ENCODE peak calls at places on chromosome 21, in ten cellular contexts. One of them, this sample, is unnamed.

GRCh38 chr21:25776440-25776839 is 41.7 kb downstream of the GABPA start:
- DNase-seq in right atrium auricular region: no peak
- DNase-seq in NCI-H1105 treated with DMSO at 0.1 percent for 48 hours: no peak
- DNase-seq in ELR: no peak
- DNase-seq in activated T-cell treated with anti-CD3 and anti-CD28 coated beads for 1 hour: no peak
- DNase-seq in esophagus squamous epithelium: no peak
- DNase-seq in amniotic stem cell: no peak
- DNase-seq in coronary artery: no peak
- DNase-seq in activated T-helper 9 cell treated with anti-CD3 and anti-CD28 coated beads, Interleukin-2, amount 50 U/mL, for 16 hours: no peak
- DNase-seq in activated CD4-positive, CD25-positive, alpha-beta regulatory T cell treated with anti-CD3 and anti-CD28 coated beads, Interleukin-2, amount 50 U/mL, for 16 hours: no peak
- DNase-seq in this sample: peak

GRCh38 chr21:42509239-42509638 is 4.4 kb upstream of the SLC37A1 start:
- DNase-seq in right atrium auricular region: peak
- DNase-seq in NCI-H1105 treated with DMSO at 0.1 percent for 48 hours: no peak
- DNase-seq in ELR: no peak
- DNase-seq in activated T-cell treated with anti-CD3 and anti-CD28 coated beads for 1 hour: no peak
- DNase-seq in esophagus squamous epithelium: no peak
- DNase-seq in amniotic stem cell: no peak
- DNase-seq in coronary artery: no peak
- DNase-seq in activated T-helper 9 cell treated with anti-CD3 and anti-CD28 coated beads, Interleukin-2, amount 50 U/mL, for 16 hours: no peak
- DNase-seq in activated CD4-positive, CD25-positive, alpha-beta regulatory T cell treated with anti-CD3 and anti-CD28 coated beads, Interleukin-2, amount 50 U/mL, for 16 hours: no peak
- DNase-seq in this sample: no peak

GRCh38 chr21:24895885-24896734 is 711.2 kb downstream of the MRPL39 start:
- DNase-seq in right atrium auricular region: no peak
- DNase-seq in NCI-H1105 treated with DMSO at 0.1 percent for 48 hours: peak
- DNase-seq in ELR: peak
- DNase-seq in activated T-cell treated with anti-CD3 and anti-CD28 coated beads for 1 hour: no peak
- DNase-seq in esophagus squamous epithelium: no peak
- DNase-seq in amniotic stem cell: no peak
- DNase-seq in coronary artery: no peak
- DNase-seq in activated T-helper 9 cell treated with anti-CD3 and anti-CD28 coated beads, Interleukin-2, amount 50 U/mL, for 16 hours: no peak
- DNase-seq in activated CD4-positive, CD25-positive, alpha-beta regulatory T cell treated with anti-CD3 and anti-CD28 coated beads, Interleukin-2, amount 50 U/mL, for 16 hours: no peak
- DNase-seq in this sample: peak

GRCh38 chr21:44364151-44365053 is 11.0 kb downstream of the TRPM2 start:
- DNase-seq in right atrium auricular region: no peak
- DNase-seq in NCI-H1105 treated with DMSO at 0.1 percent for 48 hours: no peak
- DNase-seq in ELR: no peak
- DNase-seq in activated T-cell treated with anti-CD3 and anti-CD28 coated beads for 1 hour: no peak
- DNase-seq in esophagus squamous epithelium: no peak
- DNase-seq in amniotic stem cell: no peak
- DNase-seq in coronary artery: peak
- DNase-seq in activated T-helper 9 cell treated with anti-CD3 and anti-CD28 coated beads, Interleukin-2, amount 50 U/mL, for 16 hours: no peak
- DNase-seq in activated CD4-positive, CD25-positive, alpha-beta regulatory T cell treated with anti-CD3 and anti-CD28 coated beads, Interleukin-2, amount 50 U/mL, for 16 hours: no peak
- DNase-seq in this sample: no peak

GRCh38 chr21:24969068-24969467 is 638.2 kb downstream of the MRPL39 start:
- DNase-seq in right atrium auricular region: no peak
- DNase-seq in NCI-H1105 treated with DMSO at 0.1 percent for 48 hours: no peak
- DNase-seq in ELR: no peak
- DNase-seq in activated T-cell treated with anti-CD3 and anti-CD28 coated beads for 1 hour: no peak
- DNase-seq in esophagus squamous epithelium: no peak
- DNase-seq in amniotic stem cell: no peak
- DNase-seq in coronary artery: no peak
- DNase-seq in activated T-helper 9 cell treated with anti-CD3 and anti-CD28 coated beads, Interleukin-2, amount 50 U/mL, for 16 hours: no peak
- DNase-seq in activated CD4-positive, CD25-positive, alpha-beta regulatory T cell treated with anti-CD3 and anti-CD28 coated beads, Interleukin-2, amount 50 U/mL, for 16 hours: no peak
- DNase-seq in this sample: no peak

GRCh38 chr21:42745511-42746239 is 92.3 kb downstream of the PDE9A start:
- DNase-seq in right atrium auricular region: no peak
- DNase-seq in NCI-H1105 treated with DMSO at 0.1 percent for 48 hours: no peak
- DNase-seq in ELR: no peak
- DNase-seq in activated T-cell treated with anti-CD3 and anti-CD28 coated beads for 1 hour: no peak
- DNase-seq in esophagus squamous epithelium: no peak
- DNase-seq in amniotic stem cell: no peak
- DNase-seq in coronary artery: no peak
- DNase-seq in activated T-helper 9 cell treated with anti-CD3 and anti-CD28 coated beads, Interleukin-2, amount 50 U/mL, for 16 hours: no peak
- DNase-seq in activated CD4-positive, CD25-positive, alpha-beta regulatory T cell treated with anti-CD3 and anti-CD28 coated beads, Interleukin-2, amount 50 U/mL, for 16 hours: no peak
- DNase-seq in this sample: no peak

GRCh38 chr21:27164208-27165172 is 197.6 kb upstream of the ADAMTS5 start:
- DNase-seq in right atrium auricular region: no peak
- DNase-seq in NCI-H1105 treated with DMSO at 0.1 percent for 48 hours: no peak
- DNase-seq in ELR: no peak
- DNase-seq in activated T-cell treated with anti-CD3 and anti-CD28 coated beads for 1 hour: no peak
- DNase-seq in esophagus squamous epithelium: no peak
- DNase-seq in amniotic stem cell: no peak
- DNase-seq in coronary artery: no peak
- DNase-seq in activated T-helper 9 cell treated with anti-CD3 and anti-CD28 coated beads, Interleukin-2, amount 50 U/mL, for 16 hours: no peak
- DNase-seq in activated CD4-positive, CD25-positive, alpha-beta regulatory T cell treated with anti-CD3 and anti-CD28 coated beads, Interleukin-2, amount 50 U/mL, for 16 hours: no peak
- DNase-seq in this sample: no peak

GRCh38 chr21:35336534-35336933 is 287.4 kb upstream of the RUNX1 start:
- DNase-seq in right atrium auricular region: no peak
- DNase-seq in NCI-H1105 treated with DMSO at 0.1 percent for 48 hours: no peak
- DNase-seq in ELR: no peak
- DNase-seq in activated T-cell treated with anti-CD3 and anti-CD28 coated beads for 1 hour: no peak
- DNase-seq in esophagus squamous epithelium: no peak
- DNase-seq in amniotic stem cell: no peak
- DNase-seq in coronary artery: no peak
- DNase-seq in activated T-helper 9 cell treated with anti-CD3 and anti-CD28 coated beads, Interleukin-2, amount 50 U/mL, for 16 hours: no peak
- DNase-seq in activated CD4-positive, CD25-positive, alpha-beta regulatory T cell treated with anti-CD3 and anti-CD28 coated beads, Interleukin-2, amount 50 U/mL, for 16 hours: no peak
- DNase-seq in this sample: no peak

GRCh38 chr21:39263372-39263771 is 50.1 kb downstream of the BRWD1 start:
- DNase-seq in right atrium auricular region: no peak
- DNase-seq in NCI-H1105 treated with DMSO at 0.1 percent for 48 hours: no peak
- DNase-seq in ELR: peak
- DNase-seq in activated T-cell treated with anti-CD3 and anti-CD28 coated beads for 1 hour: no peak
- DNase-seq in esophagus squamous epithelium: no peak
- DNase-seq in amniotic stem cell: no peak
- DNase-seq in coronary artery: no peak
- DNase-seq in activated T-helper 9 cell treated with anti-CD3 and anti-CD28 coated beads, Interleukin-2, amount 50 U/mL, for 16 hours: no peak
- DNase-seq in activated CD4-positive, CD25-positive, alpha-beta regulatory T cell treated with anti-CD3 and anti-CD28 coated beads, Interleukin-2, amount 50 U/mL, for 16 hours: no peak
- DNase-seq in this sample: no peak

GRCh38 chr21:41709965-41710822 is 56.7 kb downstream of the RIPK4 start:
- DNase-seq in right atrium auricular region: no peak
- DNase-seq in NCI-H1105 treated with DMSO at 0.1 percent for 48 hours: no peak
- DNase-seq in ELR: peak
- DNase-seq in activated T-cell treated with anti-CD3 and anti-CD28 coated beads for 1 hour: no peak
- DNase-seq in esophagus squamous epithelium: no peak
- DNase-seq in amniotic stem cell: no peak
- DNase-seq in coronary artery: no peak
- DNase-seq in activated T-helper 9 cell treated with anti-CD3 and anti-CD28 coated beads, Interleukin-2, amount 50 U/mL, for 16 hours: no peak
- DNase-seq in activated CD4-positive, CD25-positive, alpha-beta regulatory T cell treated with anti-CD3 and anti-CD28 coated beads, Interleukin-2, amount 50 U/mL, for 16 hours: no peak
- DNase-seq in this sample: no peak

GRCh38 chr21:34579411-34579810 is 35.5 kb downstream of the RCAN1 start:
- DNase-seq in right atrium auricular region: no peak
- DNase-seq in NCI-H1105 treated with DMSO at 0.1 percent for 48 hours: no peak
- DNase-seq in ELR: peak
- DNase-seq in activated T-cell treated with anti-CD3 and anti-CD28 coated beads for 1 hour: no peak
- DNase-seq in esophagus squamous epithelium: no peak
- DNase-seq in amniotic stem cell: no peak
- DNase-seq in coronary artery: no peak
- DNase-seq in activated T-helper 9 cell treated with anti-CD3 and anti-CD28 coated beads, Interleukin-2, amount 50 U/mL, for 16 hours: no peak
- DNase-seq in activated CD4-positive, CD25-positive, alpha-beta regulatory T cell treated with anti-CD3 and anti-CD28 coated beads, Interleukin-2, amount 50 U/mL, for 16 hours: no peak
- DNase-seq in this sample: no peak

GRCh38 chr21:38027901-38028300 is 111.6 kb upstream of the KCNJ6 start:
- DNase-seq in right atrium auricular region: no peak
- DNase-seq in NCI-H1105 treated with DMSO at 0.1 percent for 48 hours: no peak
- DNase-seq in ELR: peak
- DNase-seq in activated T-cell treated with anti-CD3 and anti-CD28 coated beads for 1 hour: no peak
- DNase-seq in esophagus squamous epithelium: no peak
- DNase-seq in amniotic stem cell: no peak
- DNase-seq in coronary artery: no peak
- DNase-seq in activated T-helper 9 cell treated with anti-CD3 and anti-CD28 coated beads, Interleukin-2, amount 50 U/mL, for 16 hours: no peak
- DNase-seq in activated CD4-positive, CD25-positive, alpha-beta regulatory T cell treated with anti-CD3 and anti-CD28 coated beads, Interleukin-2, amount 50 U/mL, for 16 hours: no peak
- DNase-seq in this sample: no peak

GRCh38 chr21:44527156-44527982 is 12.6 kb downstream of the KRTAP10-1 start:
- DNase-seq in right atrium auricular region: no peak
- DNase-seq in NCI-H1105 treated with DMSO at 0.1 percent for 48 hours: no peak
- DNase-seq in ELR: no peak
- DNase-seq in activated T-cell treated with anti-CD3 and anti-CD28 coated beads for 1 hour: no peak
- DNase-seq in esophagus squamous epithelium: no peak
- DNase-seq in amniotic stem cell: no peak
- DNase-seq in coronary artery: no peak
- DNase-seq in activated T-helper 9 cell treated with anti-CD3 and anti-CD28 coated beads, Interleukin-2, amount 50 U/mL, for 16 hours: no peak
- DNase-seq in activated CD4-positive, CD25-positive, alpha-beta regulatory T cell treated with anti-CD3 and anti-CD28 coated beads, Interleukin-2, amount 50 U/mL, for 16 hours: no peak
- DNase-seq in this sample: no peak

GRCh38 chr21:39915881-39916280 is 48.6 kb downstream of the PCP4 start:
- DNase-seq in right atrium auricular region: no peak
- DNase-seq in NCI-H1105 treated with DMSO at 0.1 percent for 48 hours: no peak
- DNase-seq in ELR: no peak
- DNase-seq in activated T-cell treated with anti-CD3 and anti-CD28 coated beads for 1 hour: no peak
- DNase-seq in esophagus squamous epithelium: no peak
- DNase-seq in amniotic stem cell: no peak
- DNase-seq in coronary artery: no peak
- DNase-seq in activated T-helper 9 cell treated with anti-CD3 and anti-CD28 coated beads, Interleukin-2, amount 50 U/mL, for 16 hours: no peak
- DNase-seq in activated CD4-positive, CD25-positive, alpha-beta regulatory T cell treated with anti-CD3 and anti-CD28 coated beads, Interleukin-2, amount 50 U/mL, for 16 hours: no peak
- DNase-seq in this sample: no peak

GRCh38 chr21:32411366-32412161 is 942 bp upstream of the EVA1C start:
- DNase-seq in right atrium auricular region: peak
- DNase-seq in NCI-H1105 treated with DMSO at 0.1 percent for 48 hours: peak
- DNase-seq in ELR: peak
- DNase-seq in activated T-cell treated with anti-CD3 and anti-CD28 coated beads for 1 hour: peak
- DNase-seq in esophagus squamous epithelium: peak
- DNase-seq in amniotic stem cell: no peak
- DNase-seq in coronary artery: peak
- DNase-seq in activated T-helper 9 cell treated with anti-CD3 and anti-CD28 coated beads, Interleukin-2, amount 50 U/mL, for 16 hours: peak
- DNase-seq in activated CD4-positive, CD25-positive, alpha-beta regulatory T cell treated with anti-CD3 and anti-CD28 coated beads, Interleukin-2, amount 50 U/mL, for 16 hours: no peak
- DNase-seq in this sample: no peak

GRCh38 chr21:38350681-38351080 is 93.9 kb downstream of the KCNJ15 start:
- DNase-seq in right atrium auricular region: no peak
- DNase-seq in NCI-H1105 treated with DMSO at 0.1 percent for 48 hours: no peak
- DNase-seq in ELR: no peak
- DNase-seq in activated T-cell treated with anti-CD3 and anti-CD28 coated beads for 1 hour: no peak
- DNase-seq in esophagus squamous epithelium: no peak
- DNase-seq in amniotic stem cell: no peak
- DNase-seq in coronary artery: no peak
- DNase-seq in activated T-helper 9 cell treated with anti-CD3 and anti-CD28 coated beads, Interleukin-2, amount 50 U/mL, for 16 hours: no peak
- DNase-seq in activated CD4-positive, CD25-positive, alpha-beta regulatory T cell treated with anti-CD3 and anti-CD28 coated beads, Interleukin-2, amount 50 U/mL, for 16 hours: no peak
- DNase-seq in this sample: no peak

GRCh38 chr21:17930102-17930501 is 110.9 kb upstream of the C21orf91 start:
- DNase-seq in right atrium auricular region: no peak
- DNase-seq in NCI-H1105 treated with DMSO at 0.1 percent for 48 hours: no peak
- DNase-seq in ELR: no peak
- DNase-seq in activated T-cell treated with anti-CD3 and anti-CD28 coated beads for 1 hour: no peak
- DNase-seq in esophagus squamous epithelium: no peak
- DNase-seq in amniotic stem cell: no peak
- DNase-seq in coronary artery: no peak
- DNase-seq in activated T-helper 9 cell treated with anti-CD3 and anti-CD28 coated beads, Interleukin-2, amount 50 U/mL, for 16 hours: no peak
- DNase-seq in activated CD4-positive, CD25-positive, alpha-beta regulatory T cell treated with anti-CD3 and anti-CD28 coated beads, Interleukin-2, amount 50 U/mL, for 16 hours: no peak
- DNase-seq in this sample: no peak

GRCh38 chr21:44589586-44590305 is 2.6 kb downstream of the KRTAP10-6 start:
- DNase-seq in right atrium auricular region: no peak
- DNase-seq in NCI-H1105 treated with DMSO at 0.1 percent for 48 hours: no peak
- DNase-seq in ELR: no peak
- DNase-seq in activated T-cell treated with anti-CD3 and anti-CD28 coated beads for 1 hour: no peak
- DNase-seq in esophagus squamous epithelium: no peak
- DNase-seq in amniotic stem cell: no peak
- DNase-seq in coronary artery: no peak
- DNase-seq in activated T-helper 9 cell treated with anti-CD3 and anti-CD28 coated beads, Interleukin-2, amount 50 U/mL, for 16 hours: no peak
- DNase-seq in activated CD4-positive, CD25-positive, alpha-beta regulatory T cell treated with anti-CD3 and anti-CD28 coated beads, Interleukin-2, amount 50 U/mL, for 16 hours: no peak
- DNase-seq in this sample: no peak

GRCh38 chr21:31111093-31111492 is 72.8 kb upstream of the KRTAP19-8 start:
- DNase-seq in right atrium auricular region: no peak
- DNase-seq in NCI-H1105 treated with DMSO at 0.1 percent for 48 hours: no peak
- DNase-seq in ELR: no peak
- DNase-seq in activated T-cell treated with anti-CD3 and anti-CD28 coated beads for 1 hour: no peak
- DNase-seq in esophagus squamous epithelium: no peak
- DNase-seq in amniotic stem cell: no peak
- DNase-seq in coronary artery: no peak
- DNase-seq in activated T-helper 9 cell treated with anti-CD3 and anti-CD28 coated beads, Interleukin-2, amount 50 U/mL, for 16 hours: no peak
- DNase-seq in activated CD4-positive, CD25-positive, alpha-beta regulatory T cell treated with anti-CD3 and anti-CD28 coated beads, Interleukin-2, amount 50 U/mL, for 16 hours: no peak
- DNase-seq in this sample: no peak

GRCh38 chr21:15430577-15430976 is 299.2 kb upstream of the USP25 start:
- DNase-seq in right atrium auricular region: no peak
- DNase-seq in NCI-H1105 treated with DMSO at 0.1 percent for 48 hours: no peak
- DNase-seq in ELR: peak
- DNase-seq in activated T-cell treated with anti-CD3 and anti-CD28 coated beads for 1 hour: no peak
- DNase-seq in esophagus squamous epithelium: no peak
- DNase-seq in amniotic stem cell: no peak
- DNase-seq in coronary artery: no peak
- DNase-seq in activated T-helper 9 cell treated with anti-CD3 and anti-CD28 coated beads, Interleukin-2, amount 50 U/mL, for 16 hours: no peak
- DNase-seq in activated CD4-positive, CD25-positive, alpha-beta regulatory T cell treated with anti-CD3 and anti-CD28 coated beads, Interleukin-2, amount 50 U/mL, for 16 hours: no peak
- DNase-seq in this sample: no peak

GRCh38 chr21:32499249-32500055 is 85.9 kb downstream of the TCP10L start:
- DNase-seq in right atrium auricular region: no peak
- DNase-seq in NCI-H1105 treated with DMSO at 0.1 percent for 48 hours: no peak
- DNase-seq in ELR: peak
- DNase-seq in activated T-cell treated with anti-CD3 and anti-CD28 coated beads for 1 hour: no peak
- DNase-seq in esophagus squamous epithelium: no peak
- DNase-seq in amniotic stem cell: peak
- DNase-seq in coronary artery: no peak
- DNase-seq in activated T-helper 9 cell treated with anti-CD3 and anti-CD28 coated beads, Interleukin-2, amount 50 U/mL, for 16 hours: no peak
- DNase-seq in activated CD4-positive, CD25-positive, alpha-beta regulatory T cell treated with anti-CD3 and anti-CD28 coated beads, Interleukin-2, amount 50 U/mL, for 16 hours: no peak
- DNase-seq in this sample: no peak

GRCh38 chr21:15379776-15380175 is 315.0 kb upstream of the NRIP1 start:
- DNase-seq in right atrium auricular region: no peak
- DNase-seq in NCI-H1105 treated with DMSO at 0.1 percent for 48 hours: no peak
- DNase-seq in ELR: no peak
- DNase-seq in activated T-cell treated with anti-CD3 and anti-CD28 coated beads for 1 hour: no peak
- DNase-seq in esophagus squamous epithelium: no peak
- DNase-seq in amniotic stem cell: no peak
- DNase-seq in coronary artery: no peak
- DNase-seq in activated T-helper 9 cell treated with anti-CD3 and anti-CD28 coated beads, Interleukin-2, amount 50 U/mL, for 16 hours: no peak
- DNase-seq in activated CD4-positive, CD25-positive, alpha-beta regulatory T cell treated with anti-CD3 and anti-CD28 coated beads, Interleukin-2, amount 50 U/mL, for 16 hours: no peak
- DNase-seq in this sample: no peak

GRCh38 chr21:44800103-44800502 is 1.5 kb downstream of the UBE2G2 start:
- DNase-seq in right atrium auricular region: no peak
- DNase-seq in NCI-H1105 treated with DMSO at 0.1 percent for 48 hours: no peak
- DNase-seq in ELR: peak
- DNase-seq in activated T-cell treated with anti-CD3 and anti-CD28 coated beads for 1 hour: no peak
- DNase-seq in esophagus squamous epithelium: no peak
- DNase-seq in amniotic stem cell: no peak
- DNase-seq in coronary artery: no peak
- DNase-seq in activated T-helper 9 cell treated with anti-CD3 and anti-CD28 coated beads, Interleukin-2, amount 50 U/mL, for 16 hours: no peak
- DNase-seq in activated CD4-positive, CD25-positive, alpha-beta regulatory T cell treated with anti-CD3 and anti-CD28 coated beads, Interleukin-2, amount 50 U/mL, for 16 hours: no peak
- DNase-seq in this sample: no peak

GRCh38 chr21:17866590-17866989 is 47.4 kb upstream of the C21orf91 start:
- DNase-seq in right atrium auricular region: no peak
- DNase-seq in NCI-H1105 treated with DMSO at 0.1 percent for 48 hours: no peak
- DNase-seq in ELR: no peak
- DNase-seq in activated T-cell treated with anti-CD3 and anti-CD28 coated beads for 1 hour: no peak
- DNase-seq in esophagus squamous epithelium: no peak
- DNase-seq in amniotic stem cell: no peak
- DNase-seq in coronary artery: no peak
- DNase-seq in activated T-helper 9 cell treated with anti-CD3 and anti-CD28 coated beads, Interleukin-2, amount 50 U/mL, for 16 hours: no peak
- DNase-seq in activated CD4-positive, CD25-positive, alpha-beta regulatory T cell treated with anti-CD3 and anti-CD28 coated beads, Interleukin-2, amount 50 U/mL, for 16 hours: no peak
- DNase-seq in this sample: no peak

GRCh38 chr21:36661511-36662309 is 37.2 kb upstream of the SIM2 start:
- DNase-seq in right atrium auricular region: no peak
- DNase-seq in NCI-H1105 treated with DMSO at 0.1 percent for 48 hours: no peak
- DNase-seq in ELR: peak
- DNase-seq in activated T-cell treated with anti-CD3 and anti-CD28 coated beads for 1 hour: no peak
- DNase-seq in esophagus squamous epithelium: no peak
- DNase-seq in amniotic stem cell: no peak
- DNase-seq in coronary artery: no peak
- DNase-seq in activated T-helper 9 cell treated with anti-CD3 and anti-CD28 coated beads, Interleukin-2, amount 50 U/mL, for 16 hours: no peak
- DNase-seq in activated CD4-positive, CD25-positive, alpha-beta regulatory T cell treated with anti-CD3 and anti-CD28 coated beads, Interleukin-2, amount 50 U/mL, for 16 hours: no peak
- DNase-seq in this sample: no peak

GRCh38 chr21:46097826-46098286 is at the start of gene COL6A2:
- DNase-seq in right atrium auricular region: peak
- DNase-seq in NCI-H1105 treated with DMSO at 0.1 percent for 48 hours: peak
- DNase-seq in ELR: peak
- DNase-seq in activated T-cell treated with anti-CD3 and anti-CD28 coated beads for 1 hour: peak
- DNase-seq in esophagus squamous epithelium: no peak
- DNase-seq in amniotic stem cell: peak
- DNase-seq in coronary artery: peak
- DNase-seq in activated T-helper 9 cell treated with anti-CD3 and anti-CD28 coated beads, Interleukin-2, amount 50 U/mL, for 16 hours: peak
- DNase-seq in activated CD4-positive, CD25-positive, alpha-beta regulatory T cell treated with anti-CD3 and anti-CD28 coated beads, Interleukin-2, amount 50 U/mL, for 16 hours: no peak
- DNase-seq in this sample: no peak

GRCh38 chr21:26659181-26659580 is 86.1 kb upstream of the CYYR1 start:
- DNase-seq in right atrium auricular region: no peak
- DNase-seq in NCI-H1105 treated with DMSO at 0.1 percent for 48 hours: no peak
- DNase-seq in ELR: no peak
- DNase-seq in activated T-cell treated with anti-CD3 and anti-CD28 coated beads for 1 hour: no peak
- DNase-seq in esophagus squamous epithelium: no peak
- DNase-seq in amniotic stem cell: no peak
- DNase-seq in coronary artery: no peak
- DNase-seq in activated T-helper 9 cell treated with anti-CD3 and anti-CD28 coated beads, Interleukin-2, amount 50 U/mL, for 16 hours: no peak
- DNase-seq in activated CD4-positive, CD25-positive, alpha-beta regulatory T cell treated with anti-CD3 and anti-CD28 coated beads, Interleukin-2, amount 50 U/mL, for 16 hours: no peak
- DNase-seq in this sample: no peak

GRCh38 chr21:37582613-37583012 is 216.0 kb downstream of the DYRK1A start:
- DNase-seq in right atrium auricular region: no peak
- DNase-seq in NCI-H1105 treated with DMSO at 0.1 percent for 48 hours: peak
- DNase-seq in ELR: peak
- DNase-seq in activated T-cell treated with anti-CD3 and anti-CD28 coated beads for 1 hour: no peak
- DNase-seq in esophagus squamous epithelium: no peak
- DNase-seq in amniotic stem cell: peak
- DNase-seq in coronary artery: no peak
- DNase-seq in activated T-helper 9 cell treated with anti-CD3 and anti-CD28 coated beads, Interleukin-2, amount 50 U/mL, for 16 hours: no peak
- DNase-seq in activated CD4-positive, CD25-positive, alpha-beta regulatory T cell treated with anti-CD3 and anti-CD28 coated beads, Interleukin-2, amount 50 U/mL, for 16 hours: no peak
- DNase-seq in this sample: peak

This sample was measured in NCI-H1417.